ENCODE peak calls at places on chromosomes 3 and 15, in eight cellular contexts. One of them, this sample, is unnamed.

GRCh38 chr15:48516125-48516524 is 129.4 kb downstream of the FBN1 start:
- DNase-seq in OCI-M1: no peak
- DNase-seq in T-helper 17 cell: no peak
- DNase-seq in AG09309: no peak
- DNase-seq in myocyte: peak; percentile 22
- DNase-seq in AG10803: no peak
- DNase-seq in H4: no peak
- DNase-seq in HEK293T: no peak
- DNase-seq in this sample: no peak

GRCh38 chr3:126434931-126435411 is 40.3 kb downstream of the CFAP100 start:
- DNase-seq in T-helper 17 cell: no peak
- DNase-seq in HEK293T: no peak
- DNase-seq in OCI-M1: no peak
- DNase-seq in AG10803: no peak
- DNase-seq in H4: no peak
- DNase-seq in AG09309: no peak
- DNase-seq in myocyte: no peak
- DNase-seq in this sample: no peak

GRCh38 chr3:25420885-25421284 is 7.2 kb upstream of the RARB start:
- DNase-seq in HEK293T: no peak
- DNase-seq in H4: no peak
- DNase-seq in myocyte: no peak
- DNase-seq in AG10803: no peak
- DNase-seq in T-helper 17 cell: no peak
- DNase-seq in AG09309: no peak
- DNase-seq in OCI-M1: no peak
- DNase-seq in this sample: no peak

GRCh38 chr15:87365221-87365620 is 891.3 kb downstream of the NTRK3 start:
- DNase-seq in H4: peak; percentile 34
- DNase-seq in HEK293T: no peak
- DNase-seq in myocyte: peak; percentile 61
- DNase-seq in OCI-M1: no peak
- DNase-seq in T-helper 17 cell: no peak
- DNase-seq in AG09309: peak; percentile 38
- DNase-seq in AG10803: peak; percentile 85
- DNase-seq in this sample: no peak

GRCh38 chr15:69782809-69783208 is 314.9 kb downstream of the TLE3 start:
- DNase-seq in HEK293T: no peak
- DNase-seq in T-helper 17 cell: no peak
- DNase-seq in AG09309: no peak
- DNase-seq in OCI-M1: no peak
- DNase-seq in myocyte: no peak
- DNase-seq in AG10803: no peak
- DNase-seq in H4: no peak
- DNase-seq in this sample: no peak

GRCh38 chr3:72722930-72723726 is 125.1 kb downstream of the SHQ1 start:
- DNase-seq in AG10803: peak; percentile 47
- DNase-seq in myocyte: peak; percentile 45
- DNase-seq in OCI-M1: no peak
- DNase-seq in H4: peak; percentile 59
- DNase-seq in T-helper 17 cell: no peak
- DNase-seq in AG09309: peak; percentile 32
- DNase-seq in HEK293T: no peak
- DNase-seq in this sample: no peak

GRCh38 chr3:133464573-133464972 is 64.7 kb downstream of the BFSP2 start:
- DNase-seq in myocyte: peak; percentile 74
- DNase-seq in AG10803: peak; percentile 61
- DNase-seq in OCI-M1: peak; percentile 71
- DNase-seq in H4: peak; percentile 44
- DNase-seq in HEK293T: no peak
- DNase-seq in T-helper 17 cell: no peak
- DNase-seq in AG09309: no peak
- DNase-seq in this sample: peak; percentile 28

GRCh38 chr3:166527325-166527724 is 690.1 kb upstream of the BCHE start:
- DNase-seq in HEK293T: no peak
- DNase-seq in AG09309: no peak
- DNase-seq in AG10803: no peak
- DNase-seq in H4: peak; percentile 30
- DNase-seq in T-helper 17 cell: no peak
- DNase-seq in myocyte: no peak
- DNase-seq in OCI-M1: no peak
- DNase-seq in this sample: no peak

GRCh38 chr3:102132370-102132769 is 283.1 kb downstream of the NFKBIZ start:
- DNase-seq in H4: no peak
- DNase-seq in OCI-M1: no peak
- DNase-seq in AG09309: no peak
- DNase-seq in myocyte: peak; percentile 33
- DNase-seq in HEK293T: no peak
- DNase-seq in T-helper 17 cell: no peak
- DNase-seq in AG10803: no peak
- DNase-seq in this sample: no peak

GRCh38 chr3:18382760-18383369 is 42.3 kb downstream of the SATB1 start:
- DNase-seq in OCI-M1: no peak
- DNase-seq in T-helper 17 cell: no peak
- DNase-seq in HEK293T: no peak
- DNase-seq in H4: no peak
- DNase-seq in myocyte: no peak
- DNase-seq in AG10803: no peak
- DNase-seq in AG09309: no peak
- DNase-seq in this sample: no peak

This sample was measured in KBM-7.